ENCODE peak calls at places on chromosome 18, in six cellular contexts. One of them, this sample, is unnamed.

GRCh38 chr18:79706006-79706405 is 26.4 kb downstream of the CTDP1 start:
- DNase-seq in HepG2: no peak
- DNase-seq in A549: no peak
- DNase-seq in K562: no peak
- DNase-seq in endothelial cell of umbilical vein: no peak
- DNase-seq in GM12878: no peak
- DNase-seq in this sample: no peak

GRCh38 chr18:313931-314330 is 46.1 kb upstream of the THOC1 start:
- DNase-seq in A549: no peak
- DNase-seq in GM12878: no peak
- DNase-seq in K562: no peak
- DNase-seq in HepG2: no peak
- DNase-seq in endothelial cell of umbilical vein: no peak
- DNase-seq in this sample: no peak

GRCh38 chr18:13436596-13436995 is 218.0 kb downstream of the LDLRAD4 start:
- DNase-seq in GM12878: no peak
- DNase-seq in A549: no peak
- DNase-seq in HepG2: no peak
- DNase-seq in endothelial cell of umbilical vein: no peak
- DNase-seq in K562: no peak
- DNase-seq in this sample: no peak

GRCh38 chr18:477565-477964 is 22.9 kb downstream of the COLEC12 start:
- DNase-seq in HepG2: peak
- DNase-seq in A549: peak
- DNase-seq in K562: peak
- DNase-seq in GM12878: no peak
- DNase-seq in endothelial cell of umbilical vein: no peak
- DNase-seq in this sample: no peak

GRCh38 chr18:79615586-79615985 is 64.0 kb upstream of the CTDP1 start:
- DNase-seq in HepG2: no peak
- DNase-seq in K562: no peak
- DNase-seq in A549: no peak
- DNase-seq in endothelial cell of umbilical vein: no peak
- DNase-seq in GM12878: no peak
- DNase-seq in this sample: no peak

GRCh38 chr18:36580874-36581750 is 247.7 kb downstream of the TPGS2 start:
- DNase-seq in endothelial cell of umbilical vein: no peak
- DNase-seq in GM12878: no peak
- DNase-seq in A549: no peak
- DNase-seq in K562: no peak
- DNase-seq in HepG2: no peak
- DNase-seq in this sample: no peak

GRCh38 chr18:72325307-72325706 is 218.8 kb downstream of the CBLN2 start:
- DNase-seq in GM12878: no peak
- DNase-seq in A549: no peak
- DNase-seq in HepG2: no peak
- DNase-seq in K562: no peak
- DNase-seq in endothelial cell of umbilical vein: no peak
- DNase-seq in this sample: no peak

GRCh38 chr18:51028201-51028805 is 1.7 kb upstream of the SMAD4 start:
- DNase-seq in K562: peak
- DNase-seq in HepG2: peak
- DNase-seq in GM12878: no peak
- DNase-seq in A549: no peak
- DNase-seq in endothelial cell of umbilical vein: no peak
- DNase-seq in this sample: peak

GRCh38 chr18:9596257-9596656 is 18.1 kb downstream of the PPP4R1 start:
- DNase-seq in GM12878: no peak
- DNase-seq in HepG2: no peak
- DNase-seq in A549: no peak
- DNase-seq in endothelial cell of umbilical vein: peak
- DNase-seq in K562: no peak
- DNase-seq in this sample: no peak

DNA sequence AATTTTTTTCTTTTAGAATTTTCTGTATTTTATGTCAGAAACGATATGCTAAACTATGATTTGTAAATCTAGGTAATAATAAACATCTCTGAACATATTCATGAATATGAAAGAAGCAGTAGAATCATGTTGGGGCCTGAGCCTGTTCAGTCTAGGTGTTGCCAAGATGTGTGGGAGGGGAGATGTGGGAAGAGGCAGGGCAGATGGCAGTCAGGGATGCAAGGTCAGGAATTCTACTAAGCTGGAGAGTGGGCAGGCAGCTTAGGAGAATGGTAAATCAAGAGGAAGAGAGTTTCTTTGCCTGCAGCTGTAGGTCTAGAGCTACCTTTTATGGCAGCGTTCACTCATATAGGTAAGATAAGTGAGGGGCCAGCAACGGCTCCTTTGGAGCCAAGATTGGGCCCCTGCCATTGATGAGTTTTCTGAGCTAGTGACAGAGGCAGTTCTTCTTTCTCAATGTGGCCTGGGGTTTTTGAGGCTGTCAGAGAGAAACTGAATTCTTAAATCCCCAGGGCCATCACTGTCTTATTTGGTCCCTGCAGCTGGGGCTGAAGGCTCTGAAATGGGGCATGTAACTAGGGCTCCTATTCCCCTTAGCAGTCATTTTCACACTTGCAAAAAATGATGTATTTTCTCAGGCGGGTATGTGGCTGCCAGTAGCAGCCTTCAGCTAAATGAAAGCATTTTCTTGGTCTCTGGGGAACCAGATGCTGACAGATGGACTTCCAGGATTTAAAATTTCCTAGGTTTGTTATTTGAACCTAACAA is 232.8 kb downstream of the PIK3C3 start:
- DNase-seq in A549: no peak
- DNase-seq in endothelial cell of umbilical vein: no peak
- DNase-seq in K562: no peak
- DNase-seq in GM12878: peak
- DNase-seq in HepG2: no peak
- DNase-seq in this sample: no peak
- TF ChIP-seq MYC in A549: no peak
- TF ChIP-seq MYC in endothelial cell of umbilical vein: no peak
- TF ChIP-seq MYC in K562: no peak
- TF ChIP-seq MYC in GM12878: no peak
- TF ChIP-seq MYC in HepG2: no peak
- TF ChIP-seq MYC in this sample: no peak

GRCh38 chr18:49884959-49885358 is 71.6 kb upstream of the ACAA2 start:
- DNase-seq in endothelial cell of umbilical vein: no peak
- DNase-seq in HepG2: no peak
- DNase-seq in A549: no peak
- DNase-seq in K562: no peak
- DNase-seq in GM12878: no peak
- DNase-seq in this sample: no peak
- TF ChIP-seq MYC in endothelial cell of umbilical vein: no peak
- TF ChIP-seq MYC in HepG2: no peak
- TF ChIP-seq MYC in A549: no peak
- TF ChIP-seq MYC in K562: no peak
- TF ChIP-seq MYC in GM12878: no peak
- TF ChIP-seq MYC in this sample: no peak

GRCh38 chr18:48891721-48892120 is 59.0 kb downstream of the SMAD7 start:
- DNase-seq in endothelial cell of umbilical vein: no peak
- DNase-seq in K562: no peak
- DNase-seq in GM12878: no peak
- DNase-seq in HepG2: no peak
- DNase-seq in A549: no peak
- DNase-seq in this sample: no peak

GRCh38 chr18:48894266-48894600 is 56.5 kb downstream of the SMAD7 start:
- DNase-seq in endothelial cell of umbilical vein: no peak
- DNase-seq in HepG2: no peak
- DNase-seq in K562: no peak
- DNase-seq in GM12878: no peak
- DNase-seq in A549: no peak
- DNase-seq in this sample: no peak

GRCh38 chr18:48893559-48894265 is 57.1 kb downstream of the SMAD7 start:
- DNase-seq in K562: no peak
- DNase-seq in endothelial cell of umbilical vein: no peak
- DNase-seq in HepG2: peak
- DNase-seq in GM12878: no peak
- DNase-seq in A549: no peak
- DNase-seq in this sample: no peak

GRCh38 chr18:48892146-48892855 is 58.5 kb downstream of the SMAD7 start:
- DNase-seq in K562: no peak
- DNase-seq in endothelial cell of umbilical vein: no peak
- DNase-seq in GM12878: no peak
- DNase-seq in A549: no peak
- DNase-seq in HepG2: no peak
- DNase-seq in this sample: no peak

DNA sequence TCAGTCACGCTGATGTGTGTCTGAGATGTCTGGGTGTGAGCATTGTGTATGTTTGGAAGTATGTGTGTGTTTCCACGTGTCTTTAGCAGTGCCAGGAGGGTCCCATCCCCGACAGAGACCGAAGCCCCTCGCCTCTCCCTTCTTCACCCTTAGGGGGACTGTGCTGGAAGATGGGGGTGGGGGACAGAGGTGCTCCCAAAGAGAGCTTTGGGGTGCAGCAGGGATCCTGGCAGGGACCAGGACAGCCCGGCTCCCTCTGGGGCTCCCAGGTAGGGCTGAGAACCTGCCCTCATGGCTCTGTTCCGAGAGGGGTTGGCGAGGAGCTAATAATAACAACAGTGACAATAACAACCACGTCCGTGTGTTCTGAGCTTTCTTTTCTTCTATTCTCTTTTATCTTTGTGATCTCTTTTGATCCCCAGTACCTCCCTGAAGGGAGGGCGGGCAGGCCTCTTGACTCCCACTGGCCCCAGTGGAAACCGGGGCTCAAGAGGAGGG is 57.7 kb downstream of the SMAD7 start:
- DNase-seq in endothelial cell of umbilical vein: no peak
- DNase-seq in GM12878: no peak
- DNase-seq in K562: no peak
- DNase-seq in HepG2: no peak
- DNase-seq in A549: no peak
- DNase-seq in this sample: no peak
- TF ChIP-seq MYC in endothelial cell of umbilical vein: no peak
- TF ChIP-seq MYC in GM12878: no peak
- TF ChIP-seq MYC in K562: no peak
- TF ChIP-seq MYC in HepG2: no peak
- TF ChIP-seq MYC in A549: no peak
- TF ChIP-seq MYC in this sample: no peak

DNA sequence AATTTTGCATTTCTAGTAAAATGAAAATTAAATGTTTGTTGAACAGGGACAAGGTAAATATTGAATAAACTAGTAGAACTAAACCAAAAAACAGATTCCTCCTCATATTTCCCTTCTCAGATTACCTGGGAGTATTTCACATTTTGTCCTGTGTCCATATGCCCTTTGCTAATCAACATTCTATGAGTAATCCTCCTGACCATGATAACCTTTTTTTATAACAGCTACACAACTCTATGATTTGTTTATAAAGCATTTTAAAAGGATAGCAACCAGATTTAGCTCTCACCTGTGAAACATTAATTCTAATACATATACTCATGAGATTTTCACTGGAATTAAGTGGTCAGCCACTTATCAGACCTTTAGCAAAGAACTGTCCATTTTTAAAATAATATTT is 7.1 kb upstream of the DSG2 start:
- DNase-seq in endothelial cell of umbilical vein: no peak
- DNase-seq in HepG2: no peak
- DNase-seq in K562: no peak
- DNase-seq in GM12878: no peak
- DNase-seq in A549: no peak
- DNase-seq in this sample: no peak
- TF ChIP-seq MYC in endothelial cell of umbilical vein: no peak
- TF ChIP-seq MYC in HepG2: no peak
- TF ChIP-seq MYC in K562: no peak
- TF ChIP-seq MYC in GM12878: no peak
- TF ChIP-seq MYC in A549: no peak
- TF ChIP-seq MYC in this sample: no peak

GRCh38 chr18:23196119-23197004 is 61.1 kb downstream of the CABLES1 start:
- DNase-seq in HepG2: no peak
- DNase-seq in A549: no peak
- DNase-seq in K562: no peak
- DNase-seq in endothelial cell of umbilical vein: no peak
- DNase-seq in GM12878: no peak
- DNase-seq in this sample: no peak
- TF ChIP-seq MYC in HepG2: no peak
- TF ChIP-seq MYC in A549: no peak
- TF ChIP-seq MYC in K562: no peak
- TF ChIP-seq MYC in endothelial cell of umbilical vein: no peak
- TF ChIP-seq MYC in GM12878: no peak
- TF ChIP-seq MYC in this sample: no peak

GRCh38 chr18:59546164-59546563 is 151.1 kb downstream of the CCBE1 start:
- DNase-seq in HepG2: no peak
- DNase-seq in endothelial cell of umbilical vein: no peak
- DNase-seq in A549: no peak
- DNase-seq in K562: peak
- DNase-seq in GM12878: no peak
- DNase-seq in this sample: no peak
- TF ChIP-seq MYC in HepG2: no peak
- TF ChIP-seq MYC in endothelial cell of umbilical vein: no peak
- TF ChIP-seq MYC in A549: no peak
- TF ChIP-seq MYC in K562: no peak
- TF ChIP-seq MYC in GM12878: no peak
- TF ChIP-seq MYC in this sample: no peak

GRCh38 chr18:75752864-75753263 is 325.4 kb upstream of the SMIM21 start:
- DNase-seq in HepG2: no peak
- DNase-seq in K562: no peak
- DNase-seq in A549: no peak
- DNase-seq in GM12878: no peak
- DNase-seq in endothelial cell of umbilical vein: no peak
- DNase-seq in this sample: no peak
- TF ChIP-seq MYC in HepG2: no peak
- TF ChIP-seq MYC in K562: no peak
- TF ChIP-seq MYC in A549: no peak
- TF ChIP-seq MYC in GM12878: no peak
- TF ChIP-seq MYC in endothelial cell of umbilical vein: no peak
- TF ChIP-seq MYC in this sample: no peak

This sample was measured in NB4.